ENCODE peak calls at places on chromosomes 11 and 22, in nine cellular contexts. One of them, this sample, is unnamed.

GRCh38 chr22:37806409-37807338 is 1.1 kb upstream of the GCAT start:
- DNase-seq in activated T-cell treated with anti-CD3 and anti-CD28 coated beads, Interleukin-2, amount 50 U/mL, for 48 hours: no peak
- DNase-seq in fibroblast of lung: peak
- DNase-seq in nucleus accumbens: no peak
- DNase-seq in natural killer cell treated with Interleukin-12 subunit alpha and Interleukin-12 subunit beta and Interleukin-15 and Interleukin-18, amount 100 ng/mL, for 72 hours: no peak
- DNase-seq in AG08395: peak
- DNase-seq in stimulated activated CD4-positive, alpha-beta T cell treated with anti-CD3 and anti-CD28 coated beads, TNF-alpha, amount 100 ng/mL, for 1 hour: no peak
- DNase-seq in CD8-positive, alpha-beta memory T cell: no peak
- DNase-seq in NCI-H2081 treated with DMSO at 0.1 percent for 48 hours: no peak
- DNase-seq in this sample: peak

GRCh38 chr11:130478881-130479280 is 30.4 kb downstream of the ADAMTS15 start:
- DNase-seq in fibroblast of lung: no peak
- DNase-seq in NCI-H2081 treated with DMSO at 0.1 percent for 48 hours: no peak
- DNase-seq in activated T-cell treated with anti-CD3 and anti-CD28 coated beads, Interleukin-2, amount 50 U/mL, for 48 hours: no peak
- DNase-seq in stimulated activated CD4-positive, alpha-beta T cell treated with anti-CD3 and anti-CD28 coated beads, TNF-alpha, amount 100 ng/mL, for 1 hour: no peak
- DNase-seq in nucleus accumbens: no peak
- DNase-seq in natural killer cell treated with Interleukin-12 subunit alpha and Interleukin-12 subunit beta and Interleukin-15 and Interleukin-18, amount 100 ng/mL, for 72 hours: no peak
- DNase-seq in AG08395: no peak
- DNase-seq in CD8-positive, alpha-beta memory T cell: no peak
- DNase-seq in this sample: no peak

GRCh38 chr11:2684581-2684980 is 15.2 kb downstream of the KCNQ1OT1 start:
- DNase-seq in AG08395: no peak
- DNase-seq in NCI-H2081 treated with DMSO at 0.1 percent for 48 hours: no peak
- DNase-seq in CD8-positive, alpha-beta memory T cell: no peak
- DNase-seq in stimulated activated CD4-positive, alpha-beta T cell treated with anti-CD3 and anti-CD28 coated beads, TNF-alpha, amount 100 ng/mL, for 1 hour: no peak
- DNase-seq in nucleus accumbens: no peak
- DNase-seq in activated T-cell treated with anti-CD3 and anti-CD28 coated beads, Interleukin-2, amount 50 U/mL, for 48 hours: no peak
- DNase-seq in fibroblast of lung: no peak
- DNase-seq in natural killer cell treated with Interleukin-12 subunit alpha and Interleukin-12 subunit beta and Interleukin-15 and Interleukin-18, amount 100 ng/mL, for 72 hours: no peak
- DNase-seq in this sample: no peak

GRCh38 chr11:86081465-86081864 is 12.6 kb upstream of the PICALM start:
- DNase-seq in stimulated activated CD4-positive, alpha-beta T cell treated with anti-CD3 and anti-CD28 coated beads, TNF-alpha, amount 100 ng/mL, for 1 hour: no peak
- DNase-seq in activated T-cell treated with anti-CD3 and anti-CD28 coated beads, Interleukin-2, amount 50 U/mL, for 48 hours: no peak
- DNase-seq in CD8-positive, alpha-beta memory T cell: no peak
- DNase-seq in AG08395: no peak
- DNase-seq in fibroblast of lung: no peak
- DNase-seq in nucleus accumbens: no peak
- DNase-seq in natural killer cell treated with Interleukin-12 subunit alpha and Interleukin-12 subunit beta and Interleukin-15 and Interleukin-18, amount 100 ng/mL, for 72 hours: no peak
- DNase-seq in NCI-H2081 treated with DMSO at 0.1 percent for 48 hours: no peak
- DNase-seq in this sample: no peak

GRCh38 chr11:12027844-12028243 is 19.4 kb upstream of the DKK3 start:
- DNase-seq in activated T-cell treated with anti-CD3 and anti-CD28 coated beads, Interleukin-2, amount 50 U/mL, for 48 hours: no peak
- DNase-seq in stimulated activated CD4-positive, alpha-beta T cell treated with anti-CD3 and anti-CD28 coated beads, TNF-alpha, amount 100 ng/mL, for 1 hour: no peak
- DNase-seq in natural killer cell treated with Interleukin-12 subunit alpha and Interleukin-12 subunit beta and Interleukin-15 and Interleukin-18, amount 100 ng/mL, for 72 hours: no peak
- DNase-seq in nucleus accumbens: no peak
- DNase-seq in AG08395: no peak
- DNase-seq in CD8-positive, alpha-beta memory T cell: no peak
- DNase-seq in NCI-H2081 treated with DMSO at 0.1 percent for 48 hours: no peak
- DNase-seq in fibroblast of lung: no peak
- DNase-seq in this sample: no peak

GRCh38 chr11:122897606-122898210 is 15.1 kb downstream of the JHY start:
- DNase-seq in AG08395: peak
- DNase-seq in natural killer cell treated with Interleukin-12 subunit alpha and Interleukin-12 subunit beta and Interleukin-15 and Interleukin-18, amount 100 ng/mL, for 72 hours: no peak
- DNase-seq in fibroblast of lung: peak
- DNase-seq in nucleus accumbens: no peak
- DNase-seq in CD8-positive, alpha-beta memory T cell: no peak
- DNase-seq in activated T-cell treated with anti-CD3 and anti-CD28 coated beads, Interleukin-2, amount 50 U/mL, for 48 hours: no peak
- DNase-seq in stimulated activated CD4-positive, alpha-beta T cell treated with anti-CD3 and anti-CD28 coated beads, TNF-alpha, amount 100 ng/mL, for 1 hour: no peak
- DNase-seq in NCI-H2081 treated with DMSO at 0.1 percent for 48 hours: no peak
- DNase-seq in this sample: peak

GRCh38 chr22:25375683-25376082 is 156.2 kb downstream of the CRYBB2 start:
- DNase-seq in AG08395: no peak
- DNase-seq in NCI-H2081 treated with DMSO at 0.1 percent for 48 hours: no peak
- DNase-seq in nucleus accumbens: no peak
- DNase-seq in fibroblast of lung: no peak
- DNase-seq in activated T-cell treated with anti-CD3 and anti-CD28 coated beads, Interleukin-2, amount 50 U/mL, for 48 hours: no peak
- DNase-seq in stimulated activated CD4-positive, alpha-beta T cell treated with anti-CD3 and anti-CD28 coated beads, TNF-alpha, amount 100 ng/mL, for 1 hour: no peak
- DNase-seq in natural killer cell treated with Interleukin-12 subunit alpha and Interleukin-12 subunit beta and Interleukin-15 and Interleukin-18, amount 100 ng/mL, for 72 hours: no peak
- DNase-seq in CD8-positive, alpha-beta memory T cell: no peak
- DNase-seq in this sample: no peak

GRCh38 chr11:120339394-120339890 is 3.2 kb downstream of the ARHGEF12 start:
- DNase-seq in activated T-cell treated with anti-CD3 and anti-CD28 coated beads, Interleukin-2, amount 50 U/mL, for 48 hours: no peak
- DNase-seq in natural killer cell treated with Interleukin-12 subunit alpha and Interleukin-12 subunit beta and Interleukin-15 and Interleukin-18, amount 100 ng/mL, for 72 hours: no peak
- DNase-seq in stimulated activated CD4-positive, alpha-beta T cell treated with anti-CD3 and anti-CD28 coated beads, TNF-alpha, amount 100 ng/mL, for 1 hour: no peak
- DNase-seq in AG08395: no peak
- DNase-seq in nucleus accumbens: no peak
- DNase-seq in fibroblast of lung: peak
- DNase-seq in NCI-H2081 treated with DMSO at 0.1 percent for 48 hours: no peak
- DNase-seq in CD8-positive, alpha-beta memory T cell: no peak
- DNase-seq in this sample: peak

GRCh38 chr11:111069076-111069475 is 176.4 kb upstream of the POU2AF2 start:
- DNase-seq in stimulated activated CD4-positive, alpha-beta T cell treated with anti-CD3 and anti-CD28 coated beads, TNF-alpha, amount 100 ng/mL, for 1 hour: no peak
- DNase-seq in activated T-cell treated with anti-CD3 and anti-CD28 coated beads, Interleukin-2, amount 50 U/mL, for 48 hours: no peak
- DNase-seq in fibroblast of lung: peak
- DNase-seq in NCI-H2081 treated with DMSO at 0.1 percent for 48 hours: no peak
- DNase-seq in CD8-positive, alpha-beta memory T cell: no peak
- DNase-seq in nucleus accumbens: no peak
- DNase-seq in AG08395: no peak
- DNase-seq in natural killer cell treated with Interleukin-12 subunit alpha and Interleukin-12 subunit beta and Interleukin-15 and Interleukin-18, amount 100 ng/mL, for 72 hours: no peak
- DNase-seq in this sample: peak

GRCh38 chr11:134541951-134542350 is 129.9 kb upstream of the B3GAT1 start:
- DNase-seq in nucleus accumbens: no peak
- DNase-seq in NCI-H2081 treated with DMSO at 0.1 percent for 48 hours: no peak
- DNase-seq in AG08395: no peak
- DNase-seq in fibroblast of lung: no peak
- DNase-seq in stimulated activated CD4-positive, alpha-beta T cell treated with anti-CD3 and anti-CD28 coated beads, TNF-alpha, amount 100 ng/mL, for 1 hour: no peak
- DNase-seq in natural killer cell treated with Interleukin-12 subunit alpha and Interleukin-12 subunit beta and Interleukin-15 and Interleukin-18, amount 100 ng/mL, for 72 hours: no peak
- DNase-seq in CD8-positive, alpha-beta memory T cell: no peak
- DNase-seq in activated T-cell treated with anti-CD3 and anti-CD28 coated beads, Interleukin-2, amount 50 U/mL, for 48 hours: peak
- DNase-seq in this sample: no peak

GRCh38 chr11:46009647-46010046 is 87.2 kb downstream of the LARGE2 start:
- DNase-seq in AG08395: peak
- DNase-seq in natural killer cell treated with Interleukin-12 subunit alpha and Interleukin-12 subunit beta and Interleukin-15 and Interleukin-18, amount 100 ng/mL, for 72 hours: no peak
- DNase-seq in activated T-cell treated with anti-CD3 and anti-CD28 coated beads, Interleukin-2, amount 50 U/mL, for 48 hours: no peak
- DNase-seq in CD8-positive, alpha-beta memory T cell: no peak
- DNase-seq in nucleus accumbens: no peak
- DNase-seq in stimulated activated CD4-positive, alpha-beta T cell treated with anti-CD3 and anti-CD28 coated beads, TNF-alpha, amount 100 ng/mL, for 1 hour: no peak
- DNase-seq in NCI-H2081 treated with DMSO at 0.1 percent for 48 hours: no peak
- DNase-seq in fibroblast of lung: no peak
- DNase-seq in this sample: no peak

GRCh38 chr11:11752688-11753087 is 89.1 kb upstream of the USP47 start:
- DNase-seq in natural killer cell treated with Interleukin-12 subunit alpha and Interleukin-12 subunit beta and Interleukin-15 and Interleukin-18, amount 100 ng/mL, for 72 hours: no peak
- DNase-seq in nucleus accumbens: no peak
- DNase-seq in NCI-H2081 treated with DMSO at 0.1 percent for 48 hours: no peak
- DNase-seq in fibroblast of lung: no peak
- DNase-seq in stimulated activated CD4-positive, alpha-beta T cell treated with anti-CD3 and anti-CD28 coated beads, TNF-alpha, amount 100 ng/mL, for 1 hour: no peak
- DNase-seq in AG08395: no peak
- DNase-seq in CD8-positive, alpha-beta memory T cell: no peak
- DNase-seq in activated T-cell treated with anti-CD3 and anti-CD28 coated beads, Interleukin-2, amount 50 U/mL, for 48 hours: no peak
- DNase-seq in this sample: no peak